ENCODE peak calls at places on chromosomes 7 and 10, in six cellular contexts. One of them, this sample, is unnamed.

GRCh38 chr7:108211382-108212201 is 81.4 kb upstream of the LAMB4 start:
- DNase-seq in fibroblast of pulmonary artery: peak
- DNase-seq in foreskin fibroblast: no peak
- DNase-seq in psoas muscle: no peak
- DNase-seq in PC-3: peak
- DNase-seq in IMR-90: peak
- DNase-seq in this sample: peak

GRCh38 chr10:78408011-78408410 is 374.3 kb downstream of the RPS24 start:
- DNase-seq in fibroblast of pulmonary artery: no peak
- DNase-seq in foreskin fibroblast: no peak
- DNase-seq in psoas muscle: no peak
- DNase-seq in PC-3: no peak
- DNase-seq in IMR-90: no peak
- DNase-seq in this sample: no peak

GRCh38 chr7:37920619-37921339 is at the start of gene EPDR1:
- DNase-seq in fibroblast of pulmonary artery: no peak
- DNase-seq in foreskin fibroblast: no peak
- DNase-seq in psoas muscle: peak
- DNase-seq in PC-3: peak
- DNase-seq in IMR-90: no peak
- DNase-seq in this sample: no peak

GRCh38 chr10:100382553-100382952 is 35.5 kb downstream of the SCD start:
- DNase-seq in fibroblast of pulmonary artery: no peak
- DNase-seq in foreskin fibroblast: no peak
- DNase-seq in psoas muscle: no peak
- DNase-seq in PC-3: no peak
- DNase-seq in IMR-90: no peak
- DNase-seq in this sample: no peak

GRCh38 chr10:124155781-124156401 is 62.5 kb upstream of the CHST15 start:
- DNase-seq in fibroblast of pulmonary artery: peak
- DNase-seq in foreskin fibroblast: no peak
- DNase-seq in psoas muscle: peak
- DNase-seq in PC-3: peak
- DNase-seq in IMR-90: no peak
- DNase-seq in this sample: peak

GRCh38 chr7:143892527-143893300 is 9.3 kb downstream of the TCAF1 start:
- DNase-seq in fibroblast of pulmonary artery: peak
- DNase-seq in foreskin fibroblast: peak
- DNase-seq in psoas muscle: no peak
- DNase-seq in PC-3: peak
- DNase-seq in IMR-90: peak
- DNase-seq in this sample: peak

GRCh38 chr7:26620352-26620751 is 244.0 kb downstream of the SKAP2 start:
- DNase-seq in fibroblast of pulmonary artery: no peak
- DNase-seq in foreskin fibroblast: no peak
- DNase-seq in psoas muscle: no peak
- DNase-seq in PC-3: peak
- DNase-seq in IMR-90: no peak
- DNase-seq in this sample: no peak

GRCh38 chr10:4470231-4470840 is 355.7 kb upstream of the AKR1E2 start:
- DNase-seq in fibroblast of pulmonary artery: peak
- DNase-seq in foreskin fibroblast: peak
- DNase-seq in psoas muscle: no peak
- DNase-seq in PC-3: peak
- DNase-seq in IMR-90: peak
- DNase-seq in this sample: peak

GRCh38 chr10:5614081-5614721 is 52.2 kb downstream of the ASB13 start:
- DNase-seq in fibroblast of pulmonary artery: peak
- DNase-seq in foreskin fibroblast: no peak
- DNase-seq in psoas muscle: peak
- DNase-seq in PC-3: peak
- DNase-seq in IMR-90: peak
- DNase-seq in this sample: no peak

GRCh38 chr10:3982746-3983442 is 197.9 kb upstream of the KLF6 start:
- DNase-seq in fibroblast of pulmonary artery: no peak
- DNase-seq in foreskin fibroblast: no peak
- DNase-seq in psoas muscle: no peak
- DNase-seq in PC-3: no peak
- DNase-seq in IMR-90: no peak
- DNase-seq in this sample: peak

GRCh38 chr7:91630581-91631370 is 249.7 kb downstream of the MTERF1 start:
- DNase-seq in fibroblast of pulmonary artery: no peak
- DNase-seq in foreskin fibroblast: no peak
- DNase-seq in psoas muscle: no peak
- DNase-seq in PC-3: no peak
- DNase-seq in IMR-90: no peak
- DNase-seq in this sample: no peak

GRCh38 chr10:11851910-11852309 is 28.8 kb downstream of the PROSER2 start:
- DNase-seq in fibroblast of pulmonary artery: no peak
- DNase-seq in foreskin fibroblast: no peak
- DNase-seq in psoas muscle: no peak
- DNase-seq in PC-3: no peak
- DNase-seq in IMR-90: no peak
- DNase-seq in this sample: no peak

GRCh38 chr10:93997546-93997945 is 3.8 kb downstream of the PLCE1 start:
- DNase-seq in fibroblast of pulmonary artery: no peak
- DNase-seq in foreskin fibroblast: no peak
- DNase-seq in psoas muscle: no peak
- DNase-seq in PC-3: no peak
- DNase-seq in IMR-90: no peak
- DNase-seq in this sample: no peak

DNA sequence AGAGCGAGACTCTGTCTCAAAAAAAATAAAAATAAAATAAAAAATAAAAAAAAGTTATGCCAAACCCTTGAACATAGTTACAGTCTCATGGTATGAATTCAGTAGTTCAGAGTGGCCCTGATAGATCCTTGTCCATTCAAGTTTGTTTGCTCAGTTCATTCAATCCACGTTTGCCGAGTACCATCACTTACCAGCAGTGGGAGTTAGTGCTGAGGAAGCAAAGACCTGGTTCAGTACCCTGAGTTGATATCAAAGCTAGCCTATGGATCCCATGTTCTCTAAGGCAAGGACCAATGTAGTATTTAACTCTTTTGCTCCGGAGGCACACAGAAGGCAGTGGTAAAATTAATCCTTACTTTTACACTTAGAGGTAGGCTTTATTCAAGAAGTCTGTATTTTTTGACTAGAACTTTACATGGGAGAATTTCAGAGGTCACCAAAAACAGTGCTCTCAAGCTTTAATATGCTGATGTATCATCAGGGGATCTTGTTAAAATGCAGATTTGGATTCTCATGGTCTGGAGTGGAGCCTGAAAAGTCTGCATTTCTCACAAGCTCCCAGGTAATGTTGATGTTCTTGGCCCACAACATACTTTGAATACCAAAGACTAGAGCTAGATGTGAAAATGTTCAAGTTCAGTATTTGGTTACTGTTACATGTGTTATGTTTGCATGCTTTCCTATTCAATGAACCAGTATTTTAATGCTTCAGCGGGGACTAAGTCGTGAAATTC is 38.1 kb upstream of the HBP1 start:
- DNase-seq in fibroblast of pulmonary artery: no peak
- DNase-seq in foreskin fibroblast: no peak
- DNase-seq in psoas muscle: no peak
- DNase-seq in PC-3: peak
- DNase-seq in IMR-90: no peak
- DNase-seq in this sample: peak
- TF ChIP-seq CTCF in fibroblast of pulmonary artery: peak
- TF ChIP-seq CTCF in foreskin fibroblast: no peak
- TF ChIP-seq CTCF in psoas muscle: no peak
- TF ChIP-seq CTCF in PC-3: peak
- TF ChIP-seq CTCF in IMR-90: no peak
- TF ChIP-seq CTCF in this sample: peak

GRCh38 chr7:17934612-17935247 is 5.6 kb downstream of the SNX13 start:
- DNase-seq in fibroblast of pulmonary artery: no peak
- DNase-seq in foreskin fibroblast: no peak
- DNase-seq in psoas muscle: no peak
- DNase-seq in PC-3: no peak
- DNase-seq in IMR-90: no peak
- DNase-seq in this sample: no peak
- H3K4me3 ChIP-seq in fibroblast of pulmonary artery: no peak
- H3K4me3 ChIP-seq in foreskin fibroblast: no peak
- H3K4me3 ChIP-seq in psoas muscle: no peak
- H3K4me3 ChIP-seq in PC-3: no peak
- H3K4me3 ChIP-seq in IMR-90: no peak
- H3K4me3 ChIP-seq in this sample: no peak

DNA sequence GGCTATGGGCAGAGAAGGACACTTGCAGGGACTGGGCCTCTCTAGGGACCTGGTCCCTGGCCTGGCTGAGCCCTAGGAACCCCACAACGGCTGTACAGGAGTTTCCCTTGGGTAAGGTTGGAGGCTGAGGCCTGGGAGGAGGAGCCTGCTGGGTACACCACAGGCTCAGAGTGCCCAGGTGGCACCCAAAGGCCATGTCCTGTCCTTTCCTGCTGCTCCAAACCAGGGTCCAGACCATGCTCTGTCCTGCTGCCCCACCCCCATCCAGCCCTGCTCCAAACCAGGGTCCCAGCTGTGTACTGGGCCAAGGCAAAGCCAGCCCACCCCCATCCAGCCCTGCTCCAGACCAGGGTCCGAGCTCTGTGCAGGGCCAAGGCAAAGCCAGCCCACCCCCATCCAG is 35.3 kb upstream of the ZNF488 start:
- DNase-seq in fibroblast of pulmonary artery: no peak
- DNase-seq in foreskin fibroblast: no peak
- DNase-seq in psoas muscle: no peak
- DNase-seq in PC-3: no peak
- DNase-seq in IMR-90: no peak
- DNase-seq in this sample: no peak
- TF ChIP-seq CTCF in fibroblast of pulmonary artery: no peak
- TF ChIP-seq CTCF in foreskin fibroblast: no peak
- TF ChIP-seq CTCF in psoas muscle: no peak
- TF ChIP-seq CTCF in PC-3: no peak
- TF ChIP-seq CTCF in IMR-90: no peak
- TF ChIP-seq CTCF in this sample: no peak

GRCh38 chr10:72803119-72803505 is 90.4 kb upstream of the OIT3 start:
- DNase-seq in fibroblast of pulmonary artery: peak
- DNase-seq in foreskin fibroblast: no peak
- DNase-seq in psoas muscle: no peak
- DNase-seq in PC-3: no peak
- DNase-seq in IMR-90: peak
- DNase-seq in this sample: peak
- H3K4me3 ChIP-seq in fibroblast of pulmonary artery: peak
- H3K4me3 ChIP-seq in foreskin fibroblast: peak
- H3K4me3 ChIP-seq in psoas muscle: peak
- H3K4me3 ChIP-seq in PC-3: peak
- H3K4me3 ChIP-seq in IMR-90: peak
- H3K4me3 ChIP-seq in this sample: peak

GRCh38 chr10:34677591-34677990 is 137.5 kb downstream of the PARD3 start:
- DNase-seq in fibroblast of pulmonary artery: no peak
- DNase-seq in foreskin fibroblast: no peak
- DNase-seq in psoas muscle: no peak
- DNase-seq in PC-3: no peak
- DNase-seq in IMR-90: no peak
- DNase-seq in this sample: no peak
- TF ChIP-seq CTCF in fibroblast of pulmonary artery: no peak
- TF ChIP-seq CTCF in foreskin fibroblast: no peak
- TF ChIP-seq CTCF in psoas muscle: no peak
- TF ChIP-seq CTCF in PC-3: peak
- TF ChIP-seq CTCF in IMR-90: no peak
- TF ChIP-seq CTCF in this sample: peak

This sample was measured in choroid plexus epithelial cell.